ENCODE peak calls at places on chromosome 17, in four cellular contexts. One of them, this sample, is unnamed.

GRCh38 chr17:59342681-59343127 is 11.2 kb downstream of the YPEL2 start:
- DNase-seq in GM12878: no peak
- DNase-seq in HepG2: no peak
- DNase-seq in H1: no peak
- DNase-seq in this sample: no peak

GRCh38 chr17:7988750-7989178 is 13.7 kb upstream of the GUCY2D start:
- DNase-seq in GM12878: peak
- DNase-seq in HepG2: peak
- DNase-seq in H1: no peak
- DNase-seq in this sample: peak

GRCh38 chr17:60049936-60050335 is 28.8 kb downstream of the HEATR6 start:
- DNase-seq in GM12878: no peak
- DNase-seq in HepG2: no peak
- DNase-seq in H1: no peak
- DNase-seq in this sample: no peak

GRCh38 chr17:81328925-81329278 is 33.8 kb upstream of the SLC38A10 start:
- DNase-seq in GM12878: no peak
- DNase-seq in HepG2: no peak
- DNase-seq in H1: no peak
- DNase-seq in this sample: no peak

GRCh38 chr17:43766413-43767052 is 7.9 kb upstream of the SOST start:
- DNase-seq in GM12878: no peak
- DNase-seq in HepG2: peak
- DNase-seq in H1: no peak
- DNase-seq in this sample: no peak

GRCh38 chr17:69250641-69251040 is 22.0 kb upstream of the ABCA10 start:
- DNase-seq in GM12878: no peak
- DNase-seq in HepG2: no peak
- DNase-seq in H1: no peak
- DNase-seq in this sample: no peak

GRCh38 chr17:31052187-31052889 is 42.4 kb upstream of the NF1 start:
- DNase-seq in GM12878: no peak
- DNase-seq in HepG2: peak
- DNase-seq in H1: no peak
- DNase-seq in this sample: no peak

GRCh38 chr17:6636105-6636504 is 4.4 kb downstream of the KIAA0753 start:
- DNase-seq in GM12878: no peak
- DNase-seq in HepG2: no peak
- DNase-seq in H1: no peak
- DNase-seq in this sample: no peak

GRCh38 chr17:39631403-39631802 is 4.7 kb downstream of the PPP1R1B start:
- DNase-seq in GM12878: no peak
- DNase-seq in HepG2: no peak
- DNase-seq in H1: no peak
- DNase-seq in this sample: no peak

GRCh38 chr17:41917192-41917591 is 1.6 kb downstream of the ACLY start:
- DNase-seq in GM12878: no peak
- DNase-seq in HepG2: peak
- DNase-seq in H1: no peak
- DNase-seq in this sample: no peak

GRCh38 chr17:12730931-12731521 is 58.3 kb upstream of the ARHGAP44 start:
- DNase-seq in GM12878: no peak
- DNase-seq in HepG2: no peak
- DNase-seq in H1: no peak
- DNase-seq in this sample: no peak

GRCh38 chr17:50146927-50147640 is 3.4 kb downstream of the PPP1R9B start:
- DNase-seq in GM12878: no peak
- DNase-seq in HepG2: no peak
- DNase-seq in H1: no peak
- DNase-seq in this sample: no peak

GRCh38 chr17:67995568-67996191 is 589 bp downstream of the C17orf58 start:
- DNase-seq in GM12878: no peak
- DNase-seq in HepG2: no peak
- DNase-seq in H1: no peak
- DNase-seq in this sample: no peak

GRCh38 chr17:81960130-81960958 is 643 bp downstream of the NOTUM start:
- DNase-seq in GM12878: no peak
- DNase-seq in HepG2: no peak
- DNase-seq in H1: no peak
- DNase-seq in this sample: no peak

GRCh38 chr17:47621293-47622178 is 28.2 kb upstream of the KPNB1 start:
- DNase-seq in GM12878: no peak
- DNase-seq in HepG2: no peak
- DNase-seq in H1: peak
- DNase-seq in this sample: peak

GRCh38 chr17:75499313-75500022 is 15.9 kb downstream of the CASKIN2 start:
- DNase-seq in GM12878: no peak
- DNase-seq in HepG2: no peak
- DNase-seq in H1: no peak
- DNase-seq in this sample: no peak

GRCh38 chr17:323181-323580 is 29.4 kb downstream of the RPH3AL start:
- DNase-seq in GM12878: no peak
- DNase-seq in HepG2: no peak
- DNase-seq in H1: no peak
- DNase-seq in this sample: no peak

GRCh38 chr17:82121660-82122629 is 23.9 kb upstream of the FASN start:
- DNase-seq in GM12878: no peak
- DNase-seq in HepG2: no peak
- DNase-seq in H1: no peak
- DNase-seq in this sample: no peak

GRCh38 chr17:75465039-75465438 is 8.6 kb downstream of the TMEM94 start:
- DNase-seq in GM12878: no peak
- DNase-seq in HepG2: no peak
- DNase-seq in H1: no peak
- DNase-seq in this sample: no peak

GRCh38 chr17:35614835-35615234 is 27.7 kb downstream of the AP2B1 start:
- DNase-seq in GM12878: no peak
- DNase-seq in HepG2: no peak
- DNase-seq in H1: no peak
- DNase-seq in this sample: no peak

GRCh38 chr17:2849327-2849670 is 53.1 kb downstream of the RAP1GAP2 start:
- DNase-seq in GM12878: no peak
- DNase-seq in HepG2: no peak
- DNase-seq in H1: no peak
- DNase-seq in this sample: no peak

GRCh38 chr17:66115246-66115645 is 76.7 kb downstream of the CEP112 start:
- DNase-seq in GM12878: no peak
- DNase-seq in HepG2: no peak
- DNase-seq in H1: no peak
- DNase-seq in this sample: no peak

GRCh38 chr17:63364944-63365343 is 81.2 kb downstream of the CYB561 start:
- DNase-seq in GM12878: no peak
- DNase-seq in HepG2: no peak
- DNase-seq in H1: no peak
- DNase-seq in this sample: no peak
- H3K27ac ChIP-seq in GM12878: no peak
- H3K27ac ChIP-seq in HepG2: no peak
- H3K27ac ChIP-seq in H1: no peak
- H3K27ac ChIP-seq in this sample: no peak

DNA sequence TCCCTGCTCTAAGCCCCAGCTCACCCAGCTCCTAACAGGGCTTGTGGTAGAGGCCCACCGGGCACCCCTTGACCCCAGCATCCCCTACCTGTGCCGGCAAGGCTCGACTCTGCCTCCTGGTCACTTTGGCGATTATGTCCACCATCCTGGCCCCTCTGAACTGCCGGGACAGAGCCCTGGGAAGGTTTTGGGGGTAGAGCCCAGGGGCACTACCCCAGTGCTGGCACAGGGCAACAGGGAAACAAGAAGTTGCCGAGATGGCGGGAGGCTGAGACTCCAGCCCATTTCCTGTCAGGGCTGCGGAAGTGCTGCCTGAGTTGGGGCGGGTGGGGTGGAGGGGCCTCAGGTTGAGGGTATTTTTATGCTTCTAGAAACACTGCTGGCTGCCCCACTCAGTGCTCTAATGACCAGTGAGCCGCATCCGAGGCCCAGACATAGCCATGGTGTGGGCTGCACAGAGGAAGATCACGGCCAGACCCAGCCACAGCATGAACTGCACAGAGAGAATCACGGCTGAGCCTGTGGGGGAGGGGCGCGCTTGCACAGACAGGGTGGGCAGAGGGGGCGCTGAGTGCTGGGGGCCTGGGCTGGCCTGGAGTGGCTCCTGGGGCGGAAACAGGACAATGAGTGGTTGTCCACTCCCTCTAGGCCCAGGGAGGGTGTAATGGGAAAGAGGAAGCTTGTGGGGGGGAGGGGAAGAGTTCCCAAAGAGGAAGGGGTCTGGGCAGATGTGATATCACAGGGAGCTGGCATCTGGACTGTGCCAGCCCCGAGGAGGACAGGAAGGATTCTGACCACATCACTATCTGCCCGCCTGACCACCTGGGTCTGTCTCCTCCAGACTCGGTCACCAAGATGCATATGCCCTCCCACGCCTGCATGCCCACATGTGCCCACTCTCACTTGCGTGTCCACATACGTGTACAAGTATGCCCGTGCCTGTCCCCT is 22.3 kb downstream of the ARHGAP27 start:
- DNase-seq in GM12878: no peak
- DNase-seq in HepG2: no peak
- DNase-seq in H1: no peak
- DNase-seq in this sample: no peak
- TF ChIP-seq SIN3A in GM12878: no peak
- TF ChIP-seq SIN3A in HepG2: no peak
- TF ChIP-seq SIN3A in H1: no peak
- TF ChIP-seq SIN3A in this sample: no peak

DNA sequence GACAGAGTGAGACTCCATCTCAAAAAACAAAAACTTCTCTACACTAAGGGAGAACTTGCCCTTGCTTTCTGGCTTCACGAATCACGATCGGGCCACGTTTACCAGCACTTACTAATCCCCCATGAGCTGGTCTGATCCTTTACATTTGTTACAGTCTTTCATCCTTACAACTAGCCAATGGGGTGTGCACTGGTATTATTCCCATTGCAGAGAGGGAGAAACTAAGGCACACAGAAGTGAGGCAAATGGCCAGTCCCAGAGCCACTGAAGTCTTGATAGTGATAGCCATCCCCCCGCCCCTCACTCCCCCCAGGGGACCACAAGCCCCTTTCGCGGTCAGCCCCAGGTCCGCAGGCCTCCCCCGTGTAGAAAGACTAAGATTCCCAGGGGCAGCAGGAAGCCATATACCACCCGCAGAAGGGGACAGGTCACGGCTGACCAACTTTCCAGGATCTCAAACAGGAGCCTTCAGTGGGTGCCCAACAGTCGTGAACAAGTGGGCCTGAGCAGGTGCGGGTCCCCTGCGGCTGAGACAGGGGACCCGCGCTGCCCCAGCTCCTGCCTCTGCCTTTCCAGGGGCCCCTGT is 828 bp downstream of the NATD1 start:
- DNase-seq in GM12878: no peak
- DNase-seq in HepG2: no peak
- DNase-seq in H1: no peak
- DNase-seq in this sample: no peak
- H3K27ac ChIP-seq in GM12878: no peak
- H3K27ac ChIP-seq in HepG2: no peak
- H3K27ac ChIP-seq in H1: no peak
- H3K27ac ChIP-seq in this sample: no peak

GRCh38 chr17:9072626-9073339 is 51.5 kb downstream of the NTN1 start:
- DNase-seq in GM12878: no peak
- DNase-seq in HepG2: no peak
- DNase-seq in H1: no peak
- DNase-seq in this sample: no peak
- TF ChIP-seq SIN3A in GM12878: no peak
- TF ChIP-seq SIN3A in HepG2: no peak
- TF ChIP-seq SIN3A in H1: no peak
- TF ChIP-seq SIN3A in this sample: no peak

GRCh38 chr17:77507116-77507885 is 366.5 kb downstream of the SEC14L1 start:
- DNase-seq in GM12878: no peak
- DNase-seq in HepG2: no peak
- DNase-seq in H1: no peak
- DNase-seq in this sample: no peak
- H3K27ac ChIP-seq in GM12878: no peak
- H3K27ac ChIP-seq in HepG2: no peak
- H3K27ac ChIP-seq in H1: no peak
- H3K27ac ChIP-seq in this sample: no peak

GRCh38 chr17:48910370-48910769 is 2.2 kb downstream of the UBE2Z start:
- DNase-seq in GM12878: no peak
- DNase-seq in HepG2: peak
- DNase-seq in H1: no peak
- DNase-seq in this sample: no peak

GRCh38 chr17:48909796-48910195 is 1.6 kb downstream of the UBE2Z start:
- DNase-seq in GM12878: peak
- DNase-seq in HepG2: no peak
- DNase-seq in H1: no peak
- DNase-seq in this sample: no peak

GRCh38 chr17:48912476-48912875 is 4.3 kb downstream of the UBE2Z start:
- DNase-seq in GM12878: no peak
- DNase-seq in HepG2: no peak
- DNase-seq in H1: no peak
- DNase-seq in this sample: no peak

GRCh38 chr17:48915459-48916282 is 7.5 kb downstream of the UBE2Z start:
- DNase-seq in GM12878: peak
- DNase-seq in HepG2: no peak
- DNase-seq in H1: no peak
- DNase-seq in this sample: no peak
- TF ChIP-seq SIN3A in GM12878: peak
- TF ChIP-seq SIN3A in HepG2: no peak
- TF ChIP-seq SIN3A in H1: no peak
- TF ChIP-seq SIN3A in this sample: no peak

GRCh38 chr17:4902540-4902939 is 358 bp downstream of the CHRNE start:
- DNase-seq in GM12878: no peak
- DNase-seq in HepG2: no peak
- DNase-seq in H1: no peak
- DNase-seq in this sample: no peak
- H3K27ac ChIP-seq in GM12878: no peak
- H3K27ac ChIP-seq in HepG2: no peak
- H3K27ac ChIP-seq in H1: no peak
- H3K27ac ChIP-seq in this sample: no peak

DNA sequence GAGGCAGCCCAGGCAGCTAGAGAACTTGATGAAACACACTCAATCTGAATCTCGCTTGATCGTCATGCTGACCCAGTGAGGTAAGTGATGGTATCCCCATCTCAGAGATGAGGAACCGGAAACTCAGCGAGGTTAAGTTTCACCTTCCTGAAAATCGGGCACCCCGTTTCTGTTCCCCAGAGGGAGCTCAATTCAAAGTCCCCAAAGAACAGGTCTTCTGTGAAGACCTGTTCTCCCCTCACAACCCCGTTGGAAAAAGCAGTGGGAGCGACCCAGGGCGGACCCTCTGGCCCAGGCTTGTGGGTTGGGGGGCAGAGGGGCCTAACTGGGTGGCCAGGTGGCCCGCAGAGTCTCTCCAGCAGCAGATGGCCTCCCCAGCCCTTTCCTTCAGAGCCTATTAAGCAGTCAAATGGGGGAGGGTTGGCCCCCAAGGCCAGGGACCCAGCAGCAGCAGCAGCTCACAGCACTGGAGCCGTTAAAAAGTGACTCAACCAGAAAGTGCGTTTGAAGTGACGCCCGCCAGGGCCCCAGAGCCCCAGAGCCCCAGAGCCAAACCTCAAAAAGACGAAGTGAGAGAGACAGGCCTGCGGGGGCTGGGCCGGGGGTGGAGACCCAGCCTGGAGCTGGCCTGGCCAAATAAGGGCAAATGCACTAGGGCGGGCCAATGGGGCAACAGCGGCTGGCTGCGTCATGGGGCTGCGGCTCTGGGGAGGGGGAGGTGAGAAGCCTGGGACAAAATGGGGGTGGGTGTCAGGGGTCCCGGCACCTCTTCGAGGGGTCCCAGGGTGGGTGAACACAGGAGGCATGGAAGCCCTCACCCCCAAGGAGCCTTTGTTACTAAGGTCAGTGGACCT is 9.2 kb upstream of the TSPOAP1 start:
- DNase-seq in GM12878: peak
- DNase-seq in HepG2: peak
- DNase-seq in H1: peak
- DNase-seq in this sample: no peak
- TF ChIP-seq SIN3A in GM12878: no peak
- TF ChIP-seq SIN3A in HepG2: no peak
- TF ChIP-seq SIN3A in H1: no peak
- TF ChIP-seq SIN3A in this sample: no peak

This sample was measured in Panc1.